ENCODE peak calls at places on chromosome 19, in nine cellular contexts. A, X, U, Q, I, T, C, J and B are unnamed samples.

GRCh38 chr19:48926909-48927308 is 6.6 kb upstream of the DHDH start:
- DNase-seq in A (peak), X (no peak), U (peak), Q (peak), I (no peak), T (no peak), C (no peak), J (peak), B (peak)

GRCh38 chr19:19470579-19470978 is 44.8 kb downstream of the TSSK6 start:
- DNase-seq in A (no peak), X (no peak), U (no peak), Q (no peak), I (no peak), T (no peak), C (no peak), J (no peak), B (no peak)

GRCh38 chr19:49786432-49786831 is 19.6 kb downstream of the AP2A1 start:
- DNase-seq in A (peak), X (no peak), U (peak), Q (peak), I (peak), T (no peak), C (no peak), J (no peak), B (no peak)

GRCh38 chr19:30097746-30098280 is 155.8 kb downstream of the URI1 start:
- DNase-seq in A (no peak), X (no peak), U (no peak), Q (no peak), I (no peak), T (no peak), C (no peak), J (no peak), B (no peak)

GRCh38 chr19:46030861-46031550 is 8.2 kb upstream of the PGLYRP1 start:
- DNase-seq in A (no peak), X (no peak), U (no peak), Q (no peak), I (peak), T (no peak), C (no peak), J (no peak), B (no peak)

GRCh38 chr19:50723069-50723468 is at the start of gene CLEC11A:
- DNase-seq in A (peak), X (no peak), U (peak), Q (no peak), I (no peak), T (no peak), C (peak), J (peak), B (no peak)

GRCh38 chr19:28687296-28687695 is 525.7 kb downstream of the UQCRFS1 start:
- DNase-seq in A (no peak), X (no peak), U (no peak), Q (no peak), I (no peak), T (no peak), C (no peak), J (no peak), B (no peak)

GRCh38 chr19:45440873-45441654 is 17.3 kb upstream of the ERCC1 start:
- DNase-seq in A (no peak), X (no peak), U (peak), Q (no peak), I (peak), T (no peak), C (peak), J (no peak), B (no peak)

GRCh38 chr19:45164577-45165335 is 4.0 kb upstream of the NKPD1 start:
- DNase-seq in A (peak), X (peak), U (peak), Q (peak), I (no peak), T (no peak), C (peak), J (peak), B (peak)

GRCh38 chr19:45469835-45470146 is 2.0 kb downstream of the FOSB start:
- DNase-seq in A (no peak), X (peak), U (no peak), Q (peak), I (no peak), T (no peak), C (no peak), J (no peak), B (peak)

GRCh38 chr19:13017306-13018036 is 22.2 kb downstream of the NFIX start:
- DNase-seq in A (no peak), X (no peak), U (no peak), Q (no peak), I (no peak), T (no peak), C (no peak), J (no peak), B (no peak)

GRCh38 chr19:53157601-53158000 is 1.3 kb downstream of the ZNF347 start:
- DNase-seq in A (no peak), X (peak), U (peak), Q (no peak), I (no peak), T (no peak), C (no peak), J (peak), B (no peak)

GRCh38 chr19:11478167-11479089 is 2.4 kb downstream of the ELAVL3 start:
- DNase-seq in A (no peak), X (no peak), U (no peak), Q (no peak), I (no peak), T (no peak), C (no peak), J (no peak), B (no peak)

GRCh38 chr19:40640744-40641143 is 39.6 kb downstream of the LTBP4 start:
- DNase-seq in A (peak), X (no peak), U (peak), Q (no peak), I (no peak), T (no peak), C (peak), J (no peak), B (no peak)

GRCh38 chr19:10431943-10432735 is 11.8 kb downstream of the PDE4A start:
- DNase-seq in A (no peak), X (peak), U (no peak), Q (no peak), I (no peak), T (no peak), C (peak), J (peak), B (peak)

GRCh38 chr19:679418-680286 is 3.5 kb downstream of the FSTL3 start:
- DNase-seq in A (no peak), X (no peak), U (peak), Q (peak), I (peak), T (peak), C (peak), J (peak), B (peak)

GRCh38 chr19:51600940-51601575 is 29.1 kb downstream of the SIGLEC5 start:
- DNase-seq in A (no peak), X (peak), U (no peak), Q (no peak), I (no peak), T (no peak), C (no peak), J (no peak), B (peak)

GRCh38 chr19:1449467-1450442 is at the start of gene APC2:
- DNase-seq in A (no peak), X (peak), U (peak), Q (peak), I (no peak), T (peak), C (no peak), J (no peak), B (peak)

GRCh38 chr19:875265-875879 is 15.9 kb downstream of the CFD start:
- DNase-seq in A (no peak), X (no peak), U (no peak), Q (no peak), I (no peak), T (no peak), C (no peak), J (no peak), B (no peak)

GRCh38 chr19:45423589-45424190 is at the start of gene ERCC1:
- DNase-seq in A (peak), X (peak), U (peak), Q (peak), I (peak), T (peak), C (peak), J (peak), B (peak)

GRCh38 chr19:39351537-39352037 is 9.4 kb downstream of the SAMD4B start:
- DNase-seq in A (no peak), X (no peak), U (peak), Q (no peak), I (no peak), T (no peak), C (no peak), J (no peak), B (peak)

GRCh38 chr19:32188921-32189320 is 156.5 kb upstream of the ZNF507 start:
- DNase-seq in A (no peak), X (no peak), U (no peak), Q (no peak), I (no peak), T (no peak), C (no peak), J (no peak), B (no peak)

GRCh38 chr19:48746738-48747575 is at the start of gene IZUMO1:
- DNase-seq in A (peak), X (peak), U (peak), Q (no peak), I (no peak), T (peak), C (no peak), J (peak), B (peak)

GRCh38 chr19:54616840-54617560 is 13.3 kb upstream of the LILRB1 start:
- DNase-seq in A (no peak), X (no peak), U (no peak), Q (no peak), I (no peak), T (no peak), C (no peak), J (no peak), B (no peak)

GRCh38 chr19:18589380-18590272 is 1.0 kb downstream of the REX1BD start:
- DNase-seq in A (peak), X (peak), U (peak), Q (peak), I (peak), T (peak), C (peak), J (peak), B (peak)

DNA sequence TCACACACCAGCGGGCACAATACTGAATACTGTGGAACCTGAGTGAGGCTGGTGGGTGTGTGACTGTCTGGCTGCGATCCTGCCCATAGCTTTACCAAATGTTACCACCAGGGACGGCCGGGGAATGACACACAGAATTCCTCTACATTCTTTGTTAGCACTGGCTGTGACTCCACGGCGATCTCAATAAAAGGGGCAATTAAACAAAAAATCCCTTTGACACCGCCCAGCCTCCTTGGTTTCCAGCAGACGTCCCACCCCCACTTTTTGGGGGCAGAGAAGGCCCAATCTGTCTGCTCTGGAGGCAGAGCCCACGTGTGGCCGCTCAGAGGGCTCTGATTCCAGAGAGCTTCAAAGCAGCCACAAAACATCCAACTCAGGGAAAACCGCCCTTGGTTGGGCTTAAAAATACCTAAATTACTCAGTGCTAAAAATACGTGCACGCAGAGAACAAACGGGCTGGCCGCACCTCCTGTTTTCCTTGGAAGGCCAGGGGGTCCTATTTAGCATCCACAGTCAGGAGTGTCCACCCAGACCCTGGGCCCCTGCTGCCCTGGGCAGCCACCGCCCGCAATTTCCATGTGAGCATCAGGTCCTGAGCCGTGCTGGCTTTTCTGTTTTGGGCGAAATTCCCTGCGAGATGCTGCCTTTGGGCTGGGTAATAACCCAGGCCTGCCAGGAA is 47.8 kb downstream of the GADD45B start:
- DNase-seq in A (peak), X (no peak), U (peak), Q (no peak), I (no peak), T (no peak), C (no peak), J (no peak), B (no peak)
- TF ChIP-seq CTCF in A (peak), X (no peak), U (peak), Q (no peak), I (no peak), T (peak), C (no peak), J (no peak), B (no peak)

GRCh38 chr19:7679017-7679720 is 1.5 kb upstream of the TRAPPC5 start:
- DNase-seq in A (no peak), X (no peak), U (no peak), Q (no peak), I (peak), T (no peak), C (peak), J (no peak), B (peak)
- TF ChIP-seq CTCF in A (no peak), X (no peak), U (no peak), Q (peak), I (peak), T (no peak), C (peak), J (no peak), B (peak)

GRCh38 chr19:5823579-5824281 is 15.8 kb downstream of the FUT6 start:
- DNase-seq in A (no peak), X (peak), U (no peak), Q (no peak), I (peak), T (peak), C (peak), J (no peak), B (no peak)
- TF ChIP-seq CTCF in A (peak), X (no peak), U (peak), Q (no peak), I (peak), T (peak), C (peak), J (no peak), B (no peak)

GRCh38 chr19:35054626-35055025 is 13.1 kb downstream of the HPN start:
- DNase-seq in A (no peak), X (no peak), U (no peak), Q (no peak), I (no peak), T (no peak), C (no peak), J (no peak), B (no peak)
- TF ChIP-seq CTCF in A (no peak), X (no peak), U (no peak), Q (no peak), I (no peak), T (no peak), C (no peak), J (no peak), B (no peak)